ENCODE peak calls at places on chromosomes 2 and 18, in nine cellular contexts. C is mucosa of descending colon; E is CD4-positive, alpha-beta T cell; R is Calu3; W is brain microvascular endothelial cell; F is esophagus muscularis mucosa; M is neural crest cell; Z is GM23338; T is SK-N-SH. L is an unnamed sample.
A peak's percentile ranks its signal among the peaks of the same experiment; 100 is the strongest.

GRCh38 chr2:120237491-120237902 is 14.3 kb upstream of the TMEM185B start:
- DNase-seq in Z (no peak), C (no peak), F (no peak), R (peak; percentile 63), M (no peak), E (no peak), T (no peak), W (peak; percentile 70), L (no peak)

GRCh38 chr2:4715065-4715464 is 977.1 kb upstream of the SOX11 start:
- DNase-seq in Z (peak; percentile 50), E (no peak), T (no peak), C (no peak), F (no peak), M (no peak), W (peak; percentile 42), R (no peak), L (no peak)

GRCh38 chr2:110818767-110819481 is 86.6 kb downstream of the ACOXL start:
- DNase-seq in F (no peak), M (no peak), W (no peak), C (no peak), E (no peak), T (no peak), Z (peak; percentile 51), R (no peak), L (no peak)

GRCh38 chr18:52903858-52904257 is 563.9 kb downstream of the DCC start:
- DNase-seq in Z (peak; percentile 77), R (no peak), M (peak; percentile 62), W (no peak), T (peak; percentile 38), C (no peak), F (no peak), E (no peak), L (peak; percentile 21)

GRCh38 chr2:8496617-8497016 is 185.2 kb upstream of the ID2 start:
- DNase-seq in W (no peak), T (no peak), E (no peak), F (no peak), M (no peak), R (no peak), C (peak; percentile 58), Z (no peak), L (no peak)

GRCh38 chr2:28637648-28638047 is 114.0 kb upstream of the PPP1CB start:
- DNase-seq in W (no peak), C (no peak), R (no peak), F (no peak), E (no peak), T (no peak), M (no peak), Z (no peak), L (no peak)

GRCh38 chr2:41775381-41776025 is 272.3 kb upstream of the PKDCC start:
- DNase-seq in Z (no peak), F (no peak), W (no peak), C (no peak), M (no peak), E (no peak), T (no peak), R (no peak), L (no peak)

GRCh38 chr2:2243666-2244065 is 87.4 kb downstream of the MYT1L start:
- DNase-seq in F (no peak), R (no peak), C (no peak), E (no peak), Z (no peak), W (no peak), M (no peak), T (no peak), L (no peak)

GRCh38 chr18:76491801-76492668 is 3.0 kb downstream of the ZNF516 start:
- DNase-seq in M (peak; percentile 34), T (peak; percentile 51), C (peak; percentile 75), R (peak; percentile 40), E (no peak), Z (peak; percentile 58), W (peak; percentile 11), F (no peak), L (no peak)

GRCh38 chr2:147469471-147469870 is 375.4 kb upstream of the ACVR2A start:
- DNase-seq in E (no peak), M (no peak), R (no peak), W (no peak), T (no peak), C (no peak), Z (peak; percentile 91), F (no peak), L (no peak)

GRCh38 chr2:45469314-45470099 is 141.6 kb downstream of the SRBD1 start:
- DNase-seq in F (no peak), R (peak; percentile 38), Z (no peak), E (no peak), W (no peak), M (no peak), C (no peak), T (no peak), L (no peak)

GRCh38 chr2:156175946-156176345 is 156.6 kb downstream of the NR4A2 start:
- DNase-seq in W (no peak), F (no peak), C (no peak), E (no peak), M (no peak), R (no peak), Z (no peak), T (no peak), L (no peak)

DNA sequence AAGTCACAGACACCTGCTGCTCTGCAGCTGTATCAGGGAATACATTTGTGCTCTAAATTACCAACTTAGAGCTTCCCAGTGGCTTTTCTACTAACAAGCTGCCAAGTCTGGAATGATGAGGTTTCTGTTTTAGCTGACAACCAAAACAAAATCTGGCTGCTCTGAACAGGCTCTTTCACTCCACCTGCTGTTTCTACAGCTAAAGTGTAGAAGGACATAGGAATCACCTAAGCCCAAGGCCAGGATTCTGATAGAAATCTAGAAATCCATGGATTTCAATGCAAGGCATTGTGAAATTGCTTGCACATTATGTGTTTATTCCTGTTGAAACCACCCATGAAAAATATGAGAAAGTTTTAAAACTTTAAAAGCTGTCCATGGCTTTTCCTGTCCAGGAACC is 201.2 kb downstream of the SUCLG1 start:
- DNase-seq in R (no peak), Z (peak; percentile 41), W (no peak), T (no peak), M (no peak), F (no peak), E (no peak), C (no peak), L (no peak)
- TF ChIP-seq CTCF in R (no peak), Z (peak; percentile 38), W (no peak), T (no peak), M (no peak), F (no peak), E (no peak), C (no peak), L (peak; percentile 47)

GRCh38 chr2:240800241-240800640 is 19.8 kb downstream of the KIF1A start:
- DNase-seq in T (no peak), E (no peak), C (peak; percentile 36), Z (no peak), M (no peak), F (no peak), W (no peak), R (no peak), L (no peak)

GRCh38 chr2:240797914-240798313 is 22.1 kb downstream of the KIF1A start:
- DNase-seq in W (no peak), M (no peak), F (no peak), T (no peak), R (no peak), C (no peak), Z (no peak), E (no peak), L (no peak)

GRCh38 chr2:240797500-240797895 is 22.5 kb downstream of the KIF1A start:
- DNase-seq in R (no peak), W (no peak), M (no peak), Z (no peak), F (no peak), T (no peak), C (peak; percentile 34), E (no peak), L (no peak)

GRCh38 chr2:240798327-240798905 is 21.6 kb downstream of the KIF1A start:
- DNase-seq in C (no peak), R (no peak), Z (no peak), E (no peak), W (no peak), T (no peak), F (no peak), M (no peak), L (no peak)

DNA sequence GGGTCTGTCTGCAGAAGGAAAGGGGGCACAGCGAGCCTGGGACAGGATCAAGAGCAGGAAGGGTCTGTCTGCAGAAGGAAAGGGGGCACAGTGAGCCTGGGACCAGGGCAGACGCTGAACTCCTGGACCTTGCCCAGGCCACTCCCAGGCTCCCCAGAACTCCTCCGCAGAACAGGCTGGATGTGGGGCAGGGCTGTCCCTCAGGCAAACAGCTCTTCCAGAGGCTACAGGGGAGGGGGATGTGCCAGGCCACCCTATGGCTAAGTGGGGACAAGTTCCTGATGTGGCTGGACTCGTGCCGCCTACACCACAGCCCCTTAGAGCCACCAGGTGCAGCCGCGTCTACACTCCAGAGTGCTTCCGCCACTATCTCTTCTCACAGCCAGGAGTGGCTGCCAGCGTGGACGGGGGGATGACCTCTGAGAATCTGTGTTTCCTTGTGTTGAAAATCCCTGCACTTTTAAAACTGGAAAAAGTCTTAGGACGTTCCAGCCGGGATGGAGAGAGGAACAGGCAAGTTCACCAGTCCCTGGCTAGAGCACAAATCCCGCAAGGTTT is 20.8 kb downstream of the KIF1A start:
- DNase-seq in F (no peak), C (peak; percentile 27), M (no peak), Z (no peak), E (no peak), W (no peak), T (no peak), R (no peak), L (no peak)
- TF ChIP-seq CTCF in F (no peak), C (no peak), M (no peak), Z (no peak), E (no peak), W (no peak), T (no peak), R (no peak), L (no peak)

DNA sequence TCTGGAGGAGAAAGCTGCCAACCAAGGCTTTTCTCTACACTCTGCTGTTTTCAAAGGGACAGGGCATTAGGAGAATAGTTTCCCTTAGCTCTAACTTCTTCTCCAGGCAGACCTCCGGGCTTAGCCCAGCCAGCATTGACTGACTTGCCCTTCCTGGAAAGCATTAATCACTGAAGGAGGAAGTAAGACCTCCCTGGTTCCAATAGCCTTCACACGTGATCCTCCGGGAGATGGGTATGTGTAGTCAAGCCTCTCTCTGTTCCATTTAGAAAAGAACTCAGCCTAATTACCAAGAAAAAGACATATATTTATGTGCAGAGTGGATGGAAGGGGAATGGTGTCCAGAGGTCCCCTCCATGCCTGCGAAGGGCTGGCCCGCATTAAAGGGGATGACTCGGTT is 686.2 kb downstream of the NRXN1 start:
- DNase-seq in E (no peak), M (no peak), T (no peak), F (no peak), C (no peak), Z (peak; percentile 34), W (no peak), R (no peak), L (no peak)
- TF ChIP-seq CTCF in E (no peak), M (no peak), T (no peak), F (no peak), C (no peak), Z (no peak), W (no peak), R (no peak), L (no peak)

DNA sequence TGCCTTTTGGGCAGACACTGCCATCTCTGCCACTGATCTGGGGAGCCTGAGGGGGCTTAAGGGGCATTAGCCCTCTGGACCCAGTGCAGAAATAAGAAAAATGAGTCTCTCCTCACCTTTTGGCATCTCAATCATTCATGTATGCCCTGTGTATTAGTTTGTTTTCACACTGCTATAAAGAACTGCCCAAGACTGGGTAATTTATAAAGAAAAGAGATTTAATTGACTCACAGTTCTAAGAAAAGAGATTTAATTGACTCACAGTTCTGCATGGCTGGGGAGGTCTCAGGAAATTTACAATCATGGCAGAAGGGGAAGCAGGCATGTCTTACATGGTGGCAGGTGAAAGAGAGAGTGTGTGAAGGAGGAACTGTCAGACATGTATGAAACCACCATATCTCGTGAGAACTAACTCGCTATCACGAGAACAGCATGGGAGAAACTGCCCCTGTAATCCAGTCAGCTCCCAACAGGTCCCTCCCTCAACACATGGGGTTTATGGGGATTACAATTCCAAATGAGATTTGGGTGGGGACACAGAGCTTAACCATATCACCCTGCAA is 21.5 kb downstream of the GKN2 start:
- DNase-seq in Z (no peak), W (no peak), F (peak; percentile 57), M (no peak), T (no peak), R (no peak), E (no peak), C (no peak), L (no peak)
- TF ChIP-seq CTCF in Z (no peak), W (no peak), F (no peak), M (no peak), T (no peak), R (no peak), E (no peak), C (no peak), L (no peak)

L was measured in D721Med.